ENCODE peak calls at places on chromosomes 12 and 14, in four cellular contexts. One of them, this sample, is unnamed.

GRCh38 chr14:74134484-74134883 is 49.7 kb downstream of the LIN52 start:
- DNase-seq in testis: no peak
- DNase-seq in gastrocnemius medialis: no peak
- DNase-seq in uterus: no peak
- DNase-seq in this sample: no peak

GRCh38 chr14:100147181-100147631 is 12.2 kb downstream of the DEGS2 start:
- DNase-seq in testis: no peak
- DNase-seq in uterus: no peak
- DNase-seq in gastrocnemius medialis: no peak
- DNase-seq in this sample: no peak

GRCh38 chr12:12839886-12840285 is 26.7 kb downstream of the DDX47 start:
- DNase-seq in uterus: no peak
- DNase-seq in testis: no peak
- DNase-seq in gastrocnemius medialis: no peak
- DNase-seq in this sample: no peak

GRCh38 chr12:51763743-51764142 is 84.8 kb downstream of the FIGNL2 start:
- DNase-seq in gastrocnemius medialis: no peak
- DNase-seq in testis: no peak
- DNase-seq in uterus: no peak
- DNase-seq in this sample: no peak

GRCh38 chr12:130281157-130281799 is 56.4 kb upstream of the PIWIL1 start:
- DNase-seq in uterus: no peak
- DNase-seq in gastrocnemius medialis: no peak
- DNase-seq in testis: peak; percentile 56
- DNase-seq in this sample: peak; percentile 24

GRCh38 chr12:38761636-38762342 is 143.6 kb downstream of the CPNE8 start:
- DNase-seq in gastrocnemius medialis: no peak
- DNase-seq in testis: no peak
- DNase-seq in uterus: no peak
- DNase-seq in this sample: no peak

GRCh38 chr12:9064201-9064814 is 51.4 kb downstream of the A2M start:
- DNase-seq in testis: peak; percentile 81
- DNase-seq in uterus: peak; percentile 48
- DNase-seq in gastrocnemius medialis: peak; percentile 45
- DNase-seq in this sample: peak; percentile 81

GRCh38 chr14:33676135-33676566 is 274.7 kb downstream of the EGLN3 start:
- DNase-seq in gastrocnemius medialis: peak; percentile 9
- DNase-seq in uterus: no peak
- DNase-seq in testis: peak; percentile 53
- DNase-seq in this sample: peak; percentile 12

GRCh38 chr12:74317078-74317581 is 220.5 kb upstream of the ATXN7L3B start:
- DNase-seq in gastrocnemius medialis: no peak
- DNase-seq in uterus: peak; percentile 18
- DNase-seq in testis: peak; percentile 85
- DNase-seq in this sample: peak; percentile 27

GRCh38 chr12:125773033-125773432 is 707.8 kb downstream of the AACS start:
- DNase-seq in testis: peak; percentile 63
- DNase-seq in gastrocnemius medialis: no peak
- DNase-seq in uterus: no peak
- DNase-seq in this sample: peak; percentile 11

GRCh38 chr12:18275974-18276373 is 14.7 kb downstream of the PIK3C2G start:
- DNase-seq in uterus: no peak
- DNase-seq in gastrocnemius medialis: no peak
- DNase-seq in testis: no peak
- DNase-seq in this sample: no peak

GRCh38 chr14:78767436-78767835 is 597.3 kb downstream of the NRXN3 start:
- DNase-seq in testis: no peak
- DNase-seq in gastrocnemius medialis: no peak
- DNase-seq in uterus: no peak
- DNase-seq in this sample: no peak

GRCh38 chr14:78763746-78764145 is 593.6 kb downstream of the NRXN3 start:
- DNase-seq in testis: no peak
- DNase-seq in uterus: no peak
- DNase-seq in gastrocnemius medialis: no peak
- DNase-seq in this sample: no peak

GRCh38 chr14:78764240-78764639 is 594.1 kb downstream of the NRXN3 start:
- DNase-seq in uterus: no peak
- DNase-seq in gastrocnemius medialis: no peak
- DNase-seq in testis: no peak
- DNase-seq in this sample: no peak

GRCh38 chr14:78762331-78762730 is 592.2 kb downstream of the NRXN3 start:
- DNase-seq in gastrocnemius medialis: no peak
- DNase-seq in uterus: no peak
- DNase-seq in testis: no peak
- DNase-seq in this sample: no peak

GRCh38 chr14:78764645-78765044 is 594.5 kb downstream of the NRXN3 start:
- DNase-seq in uterus: no peak
- DNase-seq in gastrocnemius medialis: no peak
- DNase-seq in testis: no peak
- DNase-seq in this sample: peak; percentile 2
- H3K4me3 ChIP-seq in uterus: no peak overlapping the region
- H3K4me3 ChIP-seq in gastrocnemius medialis: no peak overlapping the region
- H3K4me3 ChIP-seq in testis: no peak overlapping the region
- H3K4me3 ChIP-seq in this sample: no peak overlapping the region

GRCh38 chr12:76023069-76023690 is 8.4 kb downstream of the PHLDA1 start:
- DNase-seq in testis: no peak
- DNase-seq in uterus: no peak
- DNase-seq in gastrocnemius medialis: no peak
- DNase-seq in this sample: no peak

GRCh38 chr12:76024942-76025600 is 6.5 kb downstream of the PHLDA1 start:
- DNase-seq in testis: no peak
- DNase-seq in gastrocnemius medialis: no peak
- DNase-seq in uterus: no peak
- DNase-seq in this sample: no peak

GRCh38 chr12:76024102-76024781 is 7.3 kb downstream of the PHLDA1 start:
- DNase-seq in uterus: no peak
- DNase-seq in testis: no peak
- DNase-seq in gastrocnemius medialis: no peak
- DNase-seq in this sample: no peak

GRCh38 chr12:76026643-76027063 is 4.9 kb downstream of the PHLDA1 start:
- DNase-seq in testis: no peak
- DNase-seq in uterus: no peak
- DNase-seq in gastrocnemius medialis: no peak
- DNase-seq in this sample: no peak

GRCh38 chr12:76025601-76026575 is 5.7 kb downstream of the PHLDA1 start:
- DNase-seq in testis: no peak
- DNase-seq in uterus: no peak
- DNase-seq in gastrocnemius medialis: no peak
- DNase-seq in this sample: no peak
- TF ChIP-seq POLR2A in testis: no peak
- TF ChIP-seq POLR2A in uterus: no peak
- TF ChIP-seq POLR2A in gastrocnemius medialis: no peak
- TF ChIP-seq POLR2A in this sample: no peak

DNA sequence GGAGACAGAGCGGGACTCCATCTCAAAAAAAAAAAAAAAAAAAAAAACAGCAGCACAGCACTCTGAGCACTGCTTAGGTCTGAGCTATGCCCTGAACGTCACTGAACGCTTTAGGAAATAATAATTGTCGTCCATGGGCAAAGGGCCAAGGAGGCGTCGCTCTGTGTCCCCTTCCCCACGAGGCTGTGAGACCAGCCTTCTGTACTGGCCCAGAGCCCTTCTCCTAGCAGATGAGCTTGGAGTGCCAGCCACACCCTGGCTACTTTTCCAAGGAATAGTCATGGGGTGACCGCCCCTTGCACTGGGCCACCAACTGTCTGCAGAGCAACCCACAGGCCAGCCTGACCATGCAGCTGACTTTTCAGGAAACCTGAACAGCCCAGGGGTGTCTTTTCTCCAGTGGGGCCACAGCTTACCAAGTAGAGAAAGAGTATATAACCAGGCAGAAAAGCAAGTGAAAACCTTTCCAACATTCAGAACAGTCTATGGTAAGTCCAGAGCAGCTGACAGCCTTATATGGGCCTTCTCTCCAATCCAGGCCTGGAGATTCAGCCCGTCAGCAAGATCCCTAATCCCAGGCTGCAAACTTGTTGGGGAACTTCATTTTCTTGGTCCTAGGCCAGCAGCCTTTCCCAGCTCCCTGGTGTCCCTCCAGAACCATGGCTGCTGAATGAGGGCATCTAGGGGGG is 28.5 kb downstream of the CD9 start:
- DNase-seq in gastrocnemius medialis: peak; percentile 48
- DNase-seq in uterus: peak; percentile 63
- DNase-seq in testis: no peak
- DNase-seq in this sample: no peak
- H3K4me1 ChIP-seq in gastrocnemius medialis: peaks cover 92% of the 10 kb centered on the region
- H3K4me1 ChIP-seq in uterus: peaks cover 60% of the 10 kb centered on the region
- H3K4me1 ChIP-seq in testis: peaks cover 46% of the 10 kb centered on the region
- H3K4me1 ChIP-seq in this sample: peaks cover 69% of the 10 kb centered on the region

GRCh38 chr14:38404100-38404541 is 148.2 kb upstream of the CLEC14A start:
- DNase-seq in gastrocnemius medialis: no peak
- DNase-seq in testis: no peak
- DNase-seq in uterus: no peak
- DNase-seq in this sample: no peak
- H3K4me3 ChIP-seq in gastrocnemius medialis: no peak overlapping the region
- H3K4me3 ChIP-seq in testis: no peak overlapping the region
- H3K4me3 ChIP-seq in uterus: no peak overlapping the region
- H3K4me3 ChIP-seq in this sample: no peak overlapping the region

GRCh38 chr12:53324779-53325538 is 3.5 kb upstream of the AAAS start:
- DNase-seq in testis: peak; percentile 94
- DNase-seq in uterus: peak; percentile 94
- DNase-seq in gastrocnemius medialis: peak; percentile 90
- DNase-seq in this sample: peak; percentile 89
- TF ChIP-seq POLR2A in testis: no peak
- TF ChIP-seq POLR2A in uterus: peak; percentile 94
- TF ChIP-seq POLR2A in gastrocnemius medialis: peak; percentile 90
- TF ChIP-seq POLR2A in this sample: peak; percentile 67

GRCh38 chr12:6182279-6182898 is 17.8 kb upstream of the CD9 start:
- DNase-seq in testis: peak; percentile 62
- DNase-seq in gastrocnemius medialis: no peak
- DNase-seq in uterus: peak; percentile 85
- DNase-seq in this sample: no peak
- H3K4me1 ChIP-seq in testis: peaks cover 29% of the 10 kb centered on the region
- H3K4me1 ChIP-seq in gastrocnemius medialis: peaks cover 30% of the 10 kb centered on the region
- H3K4me1 ChIP-seq in uterus: peaks cover 24% of the 10 kb centered on the region
- H3K4me1 ChIP-seq in this sample: peaks cover 16% of the 10 kb centered on the region

This sample was measured in body of pancreas.